ENCODE peak calls at places on chromosomes 6 and 20, in five cellular contexts. L, Y, F, Q and C are unnamed samples. For H3K36me3 and H3K9me3, the result is how much of the 10 kb centered on the place peaks cover.

GRCh38 chr6:133973109-133973971 is 20.3 kb downstream of the TBPL1 start:
- DNase-seq in Y (peak), L (no peak), Q (no peak), F (no peak), C (no peak)

GRCh38 chr6:34696189-34696738 is 303 bp downstream of the ILRUN start:
- DNase-seq in Q (peak), Y (peak), F (peak), L (no peak), C (no peak)

GRCh38 chr6:166046982-166047381 is 120.7 kb downstream of the TBXT start:
- DNase-seq in F (no peak), Q (no peak), Y (no peak), L (no peak), C (no peak)

GRCh38 chr20:58714923-58715708 is 22.5 kb downstream of the NPEPL1 start:
- DNase-seq in Y (no peak), Q (no peak), F (no peak), L (peak), C (no peak)

GRCh38 chr6:28491984-28492317 is 23.6 kb downstream of the GPX6 start:
- DNase-seq in Q (no peak), Y (no peak), L (no peak), F (no peak), C (no peak)

GRCh38 chr6:15365273-15365687 is 119.4 kb downstream of the JARID2 start:
- DNase-seq in F (peak), L (peak), Q (peak), Y (peak), C (peak)

GRCh38 chr6:79040083-79040482 is 38.0 kb downstream of the PHIP start:
- DNase-seq in Q (no peak), Y (peak), F (no peak), L (no peak), C (no peak)

GRCh38 chr6:43171284-43172126 is 436 bp downstream of the SRF start:
- DNase-seq in Y (no peak), Q (no peak), F (no peak), L (no peak), C (no peak)

GRCh38 chr6:107032051-107032450 is 4.1 kb downstream of the MTRES1 start:
- DNase-seq in L (no peak), F (no peak), Y (no peak), Q (no peak), C (no peak)

GRCh38 chr6:111342913-111343312 is 140.1 kb downstream of the REV3L start:
- DNase-seq in Y (peak), F (no peak), Q (no peak), L (no peak), C (no peak)

GRCh38 chr6:158655569-158656450 is 6.0 kb downstream of the SYTL3 start:
- DNase-seq in Q (peak), F (peak), L (no peak), Y (no peak), C (no peak)

GRCh38 chr6:17120019-17120418 is 18.2 kb downstream of the STMND1 start:
- DNase-seq in Q (no peak), F (no peak), L (no peak), Y (peak), C (no peak)

GRCh38 chr20:13486694-13487093 is 152.0 kb downstream of the TASP1 start:
- DNase-seq in Y (peak), F (no peak), Q (no peak), L (no peak), C (no peak)

GRCh38 chr6:108156180-108156937 is 9.5 kb upstream of the NR2E1 start:
- DNase-seq in Q (no peak), F (no peak), Y (no peak), L (no peak), C (no peak)

GRCh38 chr6:108156938-108157233 is 8.9 kb upstream of the NR2E1 start:
- DNase-seq in F (no peak), Y (no peak), Q (no peak), L (no peak), C (no peak)

GRCh38 chr6:108160009-108160408 is 5.8 kb upstream of the NR2E1 start:
- DNase-seq in Q (no peak), L (no peak), Y (no peak), F (no peak), C (no peak)

GRCh38 chr6:108157234-108157971 is 8.4 kb upstream of the NR2E1 start:
- DNase-seq in F (no peak), Q (no peak), L (no peak), Y (no peak), C (no peak)

GRCh38 chr6:108157972-108158441 is 7.8 kb upstream of the NR2E1 start:
- DNase-seq in Y (no peak), F (no peak), Q (no peak), L (no peak), C (no peak)
- H3K4me3 ChIP-seq in Y (no peak), F (peak), Q (peak), L (no peak), C (no peak)

GRCh38 chr6:155130161-155130853 is 133.5 kb upstream of the CLDN20 start:
- DNase-seq in F (no peak), Q (no peak), Y (no peak), L (no peak), C (no peak)

GRCh38 chr6:155126727-155127439 is 131.8 kb downstream of the TIAM2 start:
- DNase-seq in Y (peak), F (no peak), L (no peak), Q (peak), C (peak)

GRCh38 chr6:155129744-155130143 is 134.1 kb upstream of the CLDN20 start:
- DNase-seq in F (no peak), Q (no peak), L (no peak), Y (no peak), C (no peak)

GRCh38 chr6:155125916-155126315 is 130.8 kb downstream of the TIAM2 start:
- DNase-seq in F (no peak), L (no peak), Y (peak), Q (no peak), C (no peak)

GRCh38 chr6:155128971-155129370 is 133.9 kb downstream of the TIAM2 start:
- DNase-seq in F (no peak), L (no peak), Q (no peak), Y (no peak), C (no peak)
- H3K36me3 ChIP-seq in F (under half), L (under half), Q (under half), Y (under half), C (under half)

DNA sequence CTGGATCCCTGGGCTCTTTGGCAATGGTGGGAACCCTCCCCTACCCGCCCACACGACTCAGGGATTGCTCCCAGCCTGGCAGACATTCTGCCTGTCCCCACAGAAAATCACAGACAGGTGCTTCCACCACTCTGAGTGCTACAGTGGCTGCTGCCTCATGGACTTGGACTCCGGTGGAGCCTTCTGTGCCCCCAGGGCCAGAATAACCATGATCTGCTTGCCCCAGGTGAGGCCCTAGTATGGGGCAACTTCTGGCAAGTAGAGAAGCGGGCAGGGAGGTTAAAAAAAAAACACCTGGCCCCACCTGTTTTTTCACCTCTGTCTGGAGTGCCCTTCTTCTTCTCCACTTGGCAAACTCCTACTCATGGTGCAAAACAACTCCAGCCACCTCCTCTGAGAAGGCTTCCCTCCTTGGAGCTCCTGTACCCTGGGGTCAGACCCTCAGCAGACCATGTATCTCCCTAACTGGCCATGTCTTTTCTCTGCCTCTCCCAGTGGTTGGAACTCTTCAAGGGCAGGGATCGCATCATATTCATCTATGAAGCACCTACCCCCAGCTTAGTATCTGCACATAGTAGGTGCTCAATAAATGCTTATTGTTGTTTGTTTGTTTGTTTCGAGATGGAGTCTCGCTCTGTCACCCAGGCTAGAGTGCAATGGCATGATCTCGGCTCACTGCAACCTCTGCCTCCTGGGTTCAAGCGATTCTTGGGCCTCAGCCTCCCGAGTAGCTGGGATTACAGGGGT is 1.1 kb downstream of the CLPSL2 start:
- DNase-seq in L (no peak), F (peak), Y (no peak), Q (no peak), C (no peak)
- H3K9me3 ChIP-seq in L (under half), F (under half), Y (under half), Q (under half), C (under half)

DNA sequence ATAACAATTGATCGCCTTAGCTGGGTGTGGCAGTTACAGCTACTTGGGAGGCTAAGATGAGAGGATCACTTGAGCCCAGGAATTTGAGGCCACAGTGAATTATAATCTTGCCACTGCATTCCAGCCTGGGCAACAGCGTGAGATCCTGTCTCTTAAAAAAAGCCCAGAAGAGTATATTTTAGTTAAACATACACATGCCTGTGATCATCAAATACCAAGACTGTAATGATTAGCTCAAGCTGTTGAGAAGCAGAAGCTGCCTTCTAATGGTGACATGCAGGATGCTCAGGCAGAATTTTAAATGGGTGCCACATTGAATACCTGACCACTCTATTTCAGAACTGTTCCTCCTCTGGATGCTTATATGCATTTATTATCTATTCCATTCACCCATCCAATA is 8.9 kb upstream of the TMEM14A start:
- DNase-seq in Q (no peak), L (no peak), F (no peak), Y (no peak), C (no peak)
- H3K4me3 ChIP-seq in Q (no peak), L (no peak), F (no peak), Y (no peak), C (no peak)

GRCh38 chr20:3281437-3281836 is 42.4 kb upstream of the SLC4A11 start:
- DNase-seq in F (no peak), Q (no peak), Y (no peak), L (no peak), C (no peak)

GRCh38 chr20:3277686-3278465 is 38.9 kb upstream of the SLC4A11 start:
- DNase-seq in F (no peak), Y (no peak), Q (no peak), L (no peak), C (no peak)

GRCh38 chr20:3282271-3283221 is 43.6 kb upstream of the SLC4A11 start:
- DNase-seq in Q (no peak), L (no peak), F (no peak), Y (no peak), C (no peak)

GRCh38 chr20:3283222-3283820 is 44.3 kb upstream of the SLC4A11 start:
- DNase-seq in Q (no peak), Y (no peak), L (no peak), F (no peak), C (no peak)
- H3K36me3 ChIP-seq in Q (half or more), Y (under half), L (under half), F (half or more), C (half or more)

GRCh38 chr20:39773380-39774000 is 811.3 kb downstream of the DHX35 start:
- DNase-seq in Q (no peak), L (no peak), Y (peak), F (no peak), C (no peak)
- H3K9me3 ChIP-seq in Q (under half), L (under half), Y (under half), F (under half), C (under half)

GRCh38 chr20:46456255-46457028 is 50.0 kb upstream of the ELMO2 start:
- DNase-seq in L (no peak), Y (no peak), F (no peak), Q (no peak), C (no peak)
- H3K4me3 ChIP-seq in L (no peak), Y (no peak), F (no peak), Q (no peak), C (no peak)